ENCODE peak calls at places on chromosomes 5 and 9, in seven cellular contexts. I is mucosa of descending colon, W is choroid plexus epithelial cell, X is right atrium auricular region, R is LNCaP clone FGC, U is body of pancreas, P is MM.1S. Q is an unnamed sample.

GRCh38 chr5:134088994-134089560 is 25.4 kb upstream of the TCF7 start:
- DNase-seq in W (no peak), U (no peak), P (no peak), R (no peak), X (no peak), I (no peak), Q (no peak)

GRCh38 chr5:99035942-99036341 is 107.1 kb upstream of the CHD1 start:
- DNase-seq in X (no peak), U (no peak), R (no peak), P (no peak), I (no peak), W (no peak), Q (no peak)

GRCh38 chr9:101453776-101454570 is 18.4 kb upstream of the ALDOB start:
- DNase-seq in I (no peak), U (no peak), W (peak), R (no peak), X (no peak), P (no peak), Q (no peak)

GRCh38 chr5:91367374-91367773 is 15.7 kb downstream of the ARRDC3 start:
- DNase-seq in X (no peak), U (no peak), P (no peak), R (no peak), I (no peak), W (no peak), Q (no peak)

GRCh38 chr5:58406394-58406793 is 53.5 kb downstream of the PLK2 start:
- DNase-seq in I (no peak), X (no peak), U (no peak), P (no peak), R (no peak), W (no peak), Q (no peak)

GRCh38 chr9:74783408-74783807 is 104.3 kb downstream of the TRPM6 start:
- DNase-seq in X (no peak), P (no peak), U (no peak), I (no peak), R (no peak), W (peak), Q (peak)

GRCh38 chr5:167072225-167072624 is 1219.2 kb upstream of the WWC1 start:
- DNase-seq in I (no peak), P (no peak), R (no peak), W (no peak), U (no peak), X (no peak), Q (no peak)

GRCh38 chr9:132474253-132474652 is 64.2 kb downstream of the CFAP77 start:
- DNase-seq in U (no peak), P (no peak), X (no peak), R (no peak), W (peak), I (no peak), Q (no peak)

GRCh38 chr5:113053614-113054013 is 77.0 kb downstream of the DCP2 start:
- DNase-seq in R (no peak), P (no peak), X (no peak), W (peak), U (no peak), I (no peak), Q (no peak)

GRCh38 chr5:138464388-138465287 is 641 bp upstream of the EGR1 start:
- DNase-seq in R (peak), I (peak), U (peak), W (peak), P (peak), X (peak), Q (peak)

GRCh38 chr9:24096756-24097155 is 270.7 kb upstream of the ELAVL2 start:
- DNase-seq in X (no peak), P (no peak), U (no peak), I (no peak), R (no peak), W (no peak), Q (no peak)

GRCh38 chr5:38541174-38541724 is 15.2 kb downstream of the LIFR start:
- DNase-seq in R (no peak), U (no peak), P (no peak), W (peak), X (no peak), I (no peak), Q (no peak)

GRCh38 chr5:149044453-149045117 is 18.3 kb downstream of the SH3TC2 start:
- DNase-seq in R (no peak), W (no peak), X (no peak), I (no peak), P (no peak), U (no peak), Q (no peak)

GRCh38 chr5:167813381-167813780 is 478.1 kb upstream of the WWC1 start:
- DNase-seq in I (no peak), X (no peak), U (no peak), P (no peak), R (no peak), W (no peak), Q (no peak)

GRCh38 chr9:127184641-127185040 is 62.2 kb upstream of the ANGPTL2 start:
- DNase-seq in I (no peak), U (no peak), P (no peak), W (no peak), X (no peak), R (no peak), Q (no peak)

GRCh38 chr9:121972501-121972981 is 120.6 kb downstream of the TTLL11 start:
- DNase-seq in I (peak), W (no peak), U (peak), R (no peak), X (no peak), P (no peak), Q (peak)

GRCh38 chr9:125255781-125256391 is 5.7 kb upstream of the GAPVD1 start:
- DNase-seq in U (no peak), W (peak), X (no peak), R (no peak), P (no peak), I (no peak), Q (no peak)

GRCh38 chr5:58890265-58890664 is 307.4 kb downstream of the RAB3C start:
- DNase-seq in W (no peak), X (no peak), R (no peak), P (no peak), I (no peak), U (no peak), Q (no peak)

GRCh38 chr5:1209552-1209852 is 8.1 kb downstream of the SLC6A19 start:
- DNase-seq in I (no peak), P (no peak), W (no peak), X (no peak), U (no peak), R (no peak), Q (no peak)

GRCh38 chr5:123371575-123372179 is 51.5 kb downstream of the CEP120 start:
- DNase-seq in X (no peak), I (no peak), W (peak), U (peak), P (peak), R (no peak), Q (no peak)

GRCh38 chr9:120873512-120873911 is 3.5 kb downstream of the PHF19 start:
- DNase-seq in I (no peak), R (no peak), W (no peak), X (no peak), P (peak), U (no peak), Q (no peak)

GRCh38 chr5:134438268-134438622 is 26.6 kb upstream of the CDKN2AIPNL start:
- DNase-seq in X (no peak), P (no peak), U (no peak), W (peak), I (no peak), R (no peak), Q (peak)

GRCh38 chr5:57441557-57441956 is 41.1 kb downstream of the ACTBL2 start:
- DNase-seq in I (no peak), W (peak), R (no peak), X (no peak), P (no peak), U (no peak), Q (peak)

GRCh38 chr9:99056876-99057664 is 47.8 kb upstream of the TGFBR1 start:
- DNase-seq in I (no peak), U (no peak), X (no peak), P (peak), W (peak), R (no peak), Q (peak)

GRCh38 chr5:132319975-132320374 is 25.8 kb downstream of the SLC22A4 start:
- DNase-seq in P (no peak), X (no peak), U (no peak), R (no peak), I (no peak), W (no peak), Q (no peak)

GRCh38 chr5:143343042-143343441 is 60.4 kb downstream of the NR3C1 start:
- DNase-seq in W (no peak), U (no peak), R (no peak), I (no peak), X (no peak), P (no peak), Q (no peak)

GRCh38 chr5:151252762-151253603 is at the start of gene GM2A:
- DNase-seq in P (peak), U (peak), W (peak), R (peak), X (peak), I (peak), Q (peak)
- H3K4me3 ChIP-seq in P (peak), U (peak), W (peak), R (peak), X (peak), I (peak), Q (peak)

DNA sequence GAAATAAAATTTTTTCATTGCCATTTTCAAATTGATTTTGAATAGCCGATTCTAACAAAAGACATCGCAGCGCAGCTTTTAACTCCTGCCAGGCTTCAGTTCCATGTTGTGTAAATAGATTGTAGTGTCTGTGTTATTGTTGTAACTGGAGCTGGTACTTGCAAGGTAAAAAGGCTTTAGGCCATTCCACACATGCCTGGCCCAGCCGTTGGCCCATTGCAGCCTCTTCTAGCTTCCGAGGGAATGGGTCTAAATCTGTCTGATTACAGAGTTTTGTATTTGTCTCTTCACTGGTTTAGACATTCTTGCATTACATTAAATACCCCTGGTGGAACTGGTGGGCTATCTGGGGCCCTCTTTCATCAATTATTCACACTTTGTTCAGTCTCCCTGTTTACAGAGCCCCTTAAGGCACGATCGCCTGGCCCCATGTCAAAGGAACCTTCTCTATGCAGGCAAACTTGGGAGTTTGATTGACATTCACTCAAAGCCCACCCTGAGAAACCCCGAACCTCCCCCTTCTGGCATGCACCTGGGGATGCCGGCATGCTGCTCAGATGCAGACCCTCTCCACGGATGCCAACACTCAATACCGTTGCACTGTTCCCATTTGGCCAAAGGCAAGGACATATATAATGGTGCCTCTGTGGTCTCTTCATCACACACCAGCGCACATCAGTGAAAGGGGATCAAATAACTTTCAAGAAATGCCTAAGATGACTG is 281.7 kb upstream of the IRX2 start:
- DNase-seq in P (no peak), W (no peak), R (no peak), I (no peak), U (no peak), X (no peak), Q (no peak)
- TF ChIP-seq CTCF in P (no peak), W (no peak), R (no peak), I (no peak), U (no peak), X (no peak), Q (no peak)

GRCh38 chr5:74093501-74093993 is 467.6 kb downstream of the ARHGEF28 start:
- DNase-seq in U (no peak), P (no peak), X (no peak), R (no peak), I (no peak), W (no peak), Q (no peak)
- H3K4me3 ChIP-seq in U (no peak), P (no peak), X (no peak), R (no peak), I (no peak), W (no peak), Q (no peak)

GRCh38 chr9:3852545-3852944 is 326.7 kb upstream of the RFX3 start:
- DNase-seq in P (no peak), U (no peak), W (no peak), R (no peak), I (no peak), X (no peak), Q (no peak)

GRCh38 chr9:3850083-3850482 is 324.3 kb upstream of the RFX3 start:
- DNase-seq in X (no peak), W (no peak), R (no peak), U (no peak), P (no peak), I (no peak), Q (no peak)

GRCh38 chr9:3845549-3845948 is 319.7 kb upstream of the RFX3 start:
- DNase-seq in P (no peak), X (no peak), U (no peak), R (no peak), W (no peak), I (no peak), Q (no peak)

GRCh38 chr9:3847377-3847776 is 321.6 kb upstream of the RFX3 start:
- DNase-seq in R (no peak), X (no peak), U (no peak), P (no peak), W (no peak), I (no peak), Q (no peak)

DNA sequence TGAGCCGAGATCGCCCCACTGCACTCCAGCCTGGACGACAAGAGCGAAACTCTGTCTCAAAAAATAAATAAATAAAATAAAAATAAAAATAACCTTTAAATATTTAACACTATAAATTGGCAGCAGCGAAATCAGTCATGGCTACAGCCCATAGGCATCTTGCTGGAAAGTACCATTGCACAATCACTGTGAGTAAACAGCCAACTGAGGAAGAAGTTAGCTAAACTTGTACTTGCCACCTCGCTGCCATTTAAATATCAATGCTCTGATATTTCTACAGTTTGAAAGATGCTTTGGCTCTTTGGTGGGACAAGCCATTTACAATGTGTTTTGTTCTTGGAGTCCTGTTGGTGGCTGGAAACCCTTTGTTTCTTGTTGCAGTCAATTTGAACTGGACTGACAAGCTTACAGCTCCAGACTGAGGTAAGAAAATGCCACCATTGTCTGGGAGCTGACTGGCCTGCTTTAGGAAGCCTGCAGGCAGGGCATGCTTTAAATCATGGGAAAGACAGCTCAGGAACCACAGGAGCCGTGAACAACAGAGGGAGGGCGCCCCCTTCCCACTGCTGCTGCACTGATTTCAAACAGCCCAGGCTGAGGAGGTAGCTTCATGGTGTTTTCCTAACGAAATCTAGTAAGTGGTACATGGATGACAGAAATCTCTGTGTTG is 322.8 kb upstream of the RFX3 start:
- DNase-seq in X (no peak), W (peak), I (no peak), U (no peak), R (no peak), P (no peak), Q (no peak)
- TF ChIP-seq CTCF in X (no peak), W (peak), I (no peak), U (no peak), R (peak), P (no peak), Q (no peak)

GRCh38 chr9:26925609-26926008 is 21.4 kb downstream of the PLAA start:
- DNase-seq in I (no peak), U (no peak), W (no peak), X (no peak), R (no peak), P (no peak), Q (no peak)

DNA sequence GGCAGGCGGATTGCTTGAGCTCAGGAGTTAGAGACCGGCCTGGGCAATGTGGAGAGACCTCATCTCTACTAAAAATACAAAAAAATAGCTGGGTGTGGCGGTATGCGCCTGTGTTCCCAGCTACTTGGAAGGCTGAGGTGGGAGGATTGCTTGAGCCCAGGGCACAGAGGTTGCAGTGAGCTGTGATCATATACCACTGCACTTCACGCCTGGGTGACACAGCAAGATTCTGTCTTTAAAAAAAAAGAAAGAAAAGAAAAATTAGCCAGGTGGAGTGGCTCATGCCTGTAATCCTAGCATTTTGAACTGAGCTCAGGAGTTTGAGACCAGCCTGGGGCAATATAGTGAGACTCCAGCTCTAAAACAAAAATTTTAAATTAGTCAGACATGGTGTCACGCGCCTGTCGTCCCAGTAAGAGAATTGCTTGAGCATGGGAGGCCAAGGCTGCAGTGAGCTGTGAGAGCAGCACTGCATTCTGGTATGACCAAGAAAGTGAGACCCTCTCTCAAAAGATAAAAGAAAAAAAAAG is 18.0 kb downstream of the PLAA start:
- DNase-seq in P (no peak), U (no peak), I (no peak), W (no peak), R (no peak), X (no peak), Q (no peak)
- H3K4me3 ChIP-seq in P (no peak), U (no peak), I (no peak), W (no peak), R (no peak), X (no peak), Q (no peak)